ENCODE peak calls at places on chromosomes 16 and 17, in four cellular contexts. U is WTC11, L is fibroblast of gingiva, N is AG08395. J is an unnamed sample.

GRCh38 chr17:45090711-45091110 is 29.6 kb downstream of the NMT1 start:
- DNase-seq in U (no peak), L (peak; percentile 38), N (no peak), J (no peak)

GRCh38 chr17:8857919-8858318 is 9.6 kb downstream of the PIK3R6 start:
- DNase-seq in U (no peak), L (peak; percentile 7), N (peak; percentile 45), J (no peak)

GRCh38 chr17:43694081-43694870 is 32.6 kb upstream of the MEOX1 start:
- DNase-seq in U (peak; percentile 86), L (peak; percentile 65), N (peak; percentile 77), J (peak; percentile 89)

GRCh38 chr16:68533937-68534336 is 5.2 kb upstream of the ZFP90 start:
- DNase-seq in U (no peak), L (no peak), N (no peak), J (no peak)

GRCh38 chr17:66348605-66349165 is 46.3 kb downstream of the PRKCA start:
- DNase-seq in U (no peak), L (peak; percentile 49), N (peak; percentile 68), J (no peak)

GRCh38 chr17:27944546-27945332 is 51.6 kb upstream of the LYRM9 start:
- DNase-seq in U (no peak), L (no peak), N (no peak), J (no peak)

GRCh38 chr17:50270430-50271172 is 3.7 kb upstream of the TMEM92 start:
- DNase-seq in U (peak; percentile 3), L (peak; percentile 76), N (peak; percentile 58), J (no peak)

GRCh38 chr17:4365628-4366311 is 705 bp downstream of the UBE2G1 start:
- DNase-seq in U (peak; percentile 60), L (no peak), N (no peak), J (peak; percentile 75)

J was measured in mucosa of descending colon.